ENCODE peak calls at places on chromosomes 2 and 18, in five cellular contexts. One of them, this sample, is unnamed.

GRCh38 chr2:121161272-121161671 is 123.7 kb downstream of the TFCP2L1 start:
- DNase-seq in GM12878: no peak
- DNase-seq in K562: no peak
- DNase-seq in SK-N-SH: no peak
- DNase-seq in HepG2: no peak
- DNase-seq in this sample: no peak

GRCh38 chr2:150413416-150413815 is 74.1 kb downstream of the RND3 start:
- DNase-seq in GM12878: no peak
- DNase-seq in K562: no peak
- DNase-seq in SK-N-SH: no peak
- DNase-seq in HepG2: no peak
- DNase-seq in this sample: no peak

GRCh38 chr2:145807978-145808377 is 1288.1 kb upstream of the ZEB2 start:
- DNase-seq in GM12878: no peak
- DNase-seq in K562: peak; percentile 21
- DNase-seq in SK-N-SH: no peak
- DNase-seq in HepG2: no peak
- DNase-seq in this sample: no peak

GRCh38 chr18:55433688-55434087 is 154.3 kb downstream of the TCF4 start:
- DNase-seq in GM12878: no peak
- DNase-seq in K562: no peak
- DNase-seq in SK-N-SH: peak; percentile 30
- DNase-seq in HepG2: no peak
- DNase-seq in this sample: no peak

GRCh38 chr2:28380185-28380584 is 12.5 kb upstream of the FOSL2 start:
- DNase-seq in GM12878: no peak
- DNase-seq in K562: no peak
- DNase-seq in SK-N-SH: no peak
- DNase-seq in HepG2: no peak
- DNase-seq in this sample: no peak

GRCh38 chr2:105950521-105951389 is 206.0 kb downstream of the NCK2 start:
- DNase-seq in GM12878: no peak
- DNase-seq in K562: no peak
- DNase-seq in SK-N-SH: no peak
- DNase-seq in HepG2: no peak
- DNase-seq in this sample: peak; percentile 23

GRCh38 chr2:162090109-162090508 is 16.1 kb upstream of the DPP4 start:
- DNase-seq in GM12878: no peak
- DNase-seq in K562: no peak
- DNase-seq in SK-N-SH: no peak
- DNase-seq in HepG2: no peak
- DNase-seq in this sample: no peak

GRCh38 chr18:1513519-1513918 is 608.8 kb downstream of the ADCYAP1 start:
- DNase-seq in GM12878: no peak
- DNase-seq in K562: peak; percentile 40
- DNase-seq in SK-N-SH: no peak
- DNase-seq in HepG2: peak; percentile 3
- DNase-seq in this sample: no peak

GRCh38 chr2:218023636-218024035 is 20.8 kb upstream of the TNS1 start:
- DNase-seq in GM12878: no peak
- DNase-seq in K562: no peak
- DNase-seq in SK-N-SH: peak; percentile 11
- DNase-seq in HepG2: no peak
- DNase-seq in this sample: no peak

GRCh38 chr2:70328921-70329561 is 27.2 kb upstream of the FAM136A start:
- DNase-seq in GM12878: no peak
- DNase-seq in K562: no peak
- DNase-seq in SK-N-SH: no peak
- DNase-seq in HepG2: peak; percentile 65
- DNase-seq in this sample: no peak

GRCh38 chr2:236309669-236310029 is 45.4 kb upstream of the ASB18 start:
- DNase-seq in GM12878: no peak
- DNase-seq in K562: peak; percentile 47
- DNase-seq in SK-N-SH: peak; percentile 49
- DNase-seq in HepG2: peak; percentile 31
- DNase-seq in this sample: peak; percentile 77

DNA sequence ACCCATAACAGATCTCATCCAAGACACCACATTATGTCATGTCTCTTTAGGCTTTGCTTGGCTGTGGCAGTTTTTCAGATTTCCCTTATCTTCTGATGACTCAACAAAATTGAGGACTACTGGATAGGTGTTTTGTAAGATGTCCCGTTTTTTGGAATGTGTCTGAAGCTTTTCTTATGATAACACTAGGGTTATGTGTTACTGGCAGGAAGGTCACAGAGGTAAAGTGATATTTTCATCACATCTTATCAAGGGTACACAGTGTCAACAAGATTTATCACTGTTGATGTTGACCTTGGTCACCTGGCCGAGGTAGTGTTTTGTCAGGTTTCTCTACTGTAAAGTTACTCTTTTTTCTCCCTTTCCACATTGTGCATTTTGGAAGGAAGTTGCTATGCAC is 44.8 kb upstream of the UPP2 start:
- DNase-seq in GM12878: no peak
- DNase-seq in K562: no peak
- DNase-seq in SK-N-SH: no peak
- DNase-seq in HepG2: peak; percentile 22
- DNase-seq in this sample: no peak
- TF ChIP-seq TAF1 in GM12878: no peak
- TF ChIP-seq TAF1 in K562: no peak
- TF ChIP-seq TAF1 in SK-N-SH: no peak
- TF ChIP-seq TAF1 in HepG2: no peak
- TF ChIP-seq TAF1 in this sample: no peak

DNA sequence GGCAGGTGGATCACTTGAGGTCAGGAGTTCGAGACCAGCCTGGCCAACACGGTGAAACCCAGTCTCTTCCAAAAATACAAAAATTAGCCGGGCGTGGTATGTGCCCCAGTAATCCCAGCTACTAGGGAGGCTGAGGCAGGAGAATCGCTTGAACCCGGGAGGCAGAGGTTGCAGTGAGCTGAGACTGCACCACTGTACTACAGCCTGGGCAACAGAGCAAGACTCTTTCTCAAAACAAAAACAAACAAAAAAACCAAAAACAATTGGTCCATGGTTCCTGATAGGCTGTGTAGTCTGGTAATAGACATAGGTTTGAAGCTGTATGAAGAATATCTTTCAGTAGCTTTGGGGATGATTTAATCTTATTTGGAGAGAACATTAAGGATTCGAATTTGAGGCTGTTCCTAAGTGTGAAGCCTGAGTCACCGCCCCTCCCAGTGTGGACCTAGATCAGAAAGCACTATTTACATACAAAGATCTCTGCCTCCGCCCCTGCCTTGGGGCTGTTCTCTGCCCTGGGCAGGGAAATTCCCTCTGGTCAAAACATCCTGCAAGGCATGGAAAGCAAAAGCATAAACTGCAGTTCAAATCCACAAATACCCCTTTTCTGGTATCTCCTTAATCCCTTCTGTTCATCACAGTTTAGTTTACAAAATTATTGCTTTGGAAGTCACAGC is 52.8 kb upstream of the PMAIP1 start:
- DNase-seq in GM12878: peak; percentile 83
- DNase-seq in K562: no peak
- DNase-seq in SK-N-SH: no peak
- DNase-seq in HepG2: no peak
- DNase-seq in this sample: no peak
- TF ChIP-seq RFX5 in GM12878: no peak
- TF ChIP-seq RFX5 in K562: no peak
- TF ChIP-seq RFX5 in SK-N-SH: no peak
- TF ChIP-seq RFX5 in HepG2: no peak
- TF ChIP-seq RFX5 in this sample: no peak

GRCh38 chr2:198273670-198274069 is 469.3 kb downstream of the PLCL1 start:
- DNase-seq in GM12878: no peak
- DNase-seq in K562: no peak
- DNase-seq in SK-N-SH: no peak
- DNase-seq in HepG2: no peak
- DNase-seq in this sample: no peak
- TF ChIP-seq TAF1 in GM12878: no peak
- TF ChIP-seq TAF1 in K562: no peak
- TF ChIP-seq TAF1 in SK-N-SH: no peak
- TF ChIP-seq TAF1 in HepG2: no peak
- TF ChIP-seq TAF1 in this sample: no peak

GRCh38 chr2:127985026-127985734 is 42.7 kb downstream of the SAP130 start:
- DNase-seq in GM12878: no peak
- DNase-seq in K562: no peak
- DNase-seq in SK-N-SH: no peak
- DNase-seq in HepG2: peak; percentile 95
- DNase-seq in this sample: no peak

GRCh38 chr2:127986548-127987079 is 41.2 kb downstream of the SAP130 start:
- DNase-seq in GM12878: no peak
- DNase-seq in K562: no peak
- DNase-seq in SK-N-SH: no peak
- DNase-seq in HepG2: no peak
- DNase-seq in this sample: no peak

GRCh38 chr2:127985735-127986134 is 42.1 kb downstream of the SAP130 start:
- DNase-seq in GM12878: no peak
- DNase-seq in K562: no peak
- DNase-seq in SK-N-SH: no peak
- DNase-seq in HepG2: no peak
- DNase-seq in this sample: no peak

GRCh38 chr2:127984551-127984950 is 43.3 kb downstream of the SAP130 start:
- DNase-seq in GM12878: no peak
- DNase-seq in K562: no peak
- DNase-seq in SK-N-SH: no peak
- DNase-seq in HepG2: peak; percentile 67
- DNase-seq in this sample: no peak
- TF ChIP-seq RFX5 in GM12878: no peak
- TF ChIP-seq RFX5 in K562: no peak
- TF ChIP-seq RFX5 in SK-N-SH: no peak
- TF ChIP-seq RFX5 in HepG2: no peak
- TF ChIP-seq RFX5 in this sample: no peak

GRCh38 chr18:13878858-13879257 is 36.5 kb downstream of the MC2R start:
- DNase-seq in GM12878: no peak
- DNase-seq in K562: no peak
- DNase-seq in SK-N-SH: no peak
- DNase-seq in HepG2: no peak
- DNase-seq in this sample: no peak

GRCh38 chr18:13879937-13880336 is 35.4 kb downstream of the MC2R start:
- DNase-seq in GM12878: no peak
- DNase-seq in K562: no peak
- DNase-seq in SK-N-SH: no peak
- DNase-seq in HepG2: no peak
- DNase-seq in this sample: no peak

GRCh38 chr18:13874558-13874957 is 40.8 kb downstream of the MC2R start:
- DNase-seq in GM12878: no peak
- DNase-seq in K562: no peak
- DNase-seq in SK-N-SH: no peak
- DNase-seq in HepG2: no peak
- DNase-seq in this sample: no peak

GRCh38 chr18:13879492-13879891 is 35.8 kb downstream of the MC2R start:
- DNase-seq in GM12878: no peak
- DNase-seq in K562: no peak
- DNase-seq in SK-N-SH: no peak
- DNase-seq in HepG2: no peak
- DNase-seq in this sample: no peak

GRCh38 chr18:13877133-13877532 is 38.2 kb downstream of the MC2R start:
- DNase-seq in GM12878: no peak
- DNase-seq in K562: no peak
- DNase-seq in SK-N-SH: no peak
- DNase-seq in HepG2: no peak
- DNase-seq in this sample: no peak
- TF ChIP-seq TAF1 in GM12878: no peak
- TF ChIP-seq TAF1 in K562: no peak
- TF ChIP-seq TAF1 in SK-N-SH: no peak
- TF ChIP-seq TAF1 in HepG2: no peak
- TF ChIP-seq TAF1 in this sample: no peak

This sample was measured in H1.